ENCODE peak calls at places on chromosomes 11 and 22, in seven cellular contexts. One of them, this sample, is unnamed.

GRCh38 chr11:74731301-74732094 is at the start of gene CHRDL2:
- DNase-seq in WTC11: peak
- DNase-seq in GM04504: no peak
- DNase-seq in progenitor cell of endocrine pancreas: peak
- DNase-seq in GM10248: no peak
- DNase-seq in cardiac muscle cell: peak
- DNase-seq in stromal cell of bone marrow: no peak
- DNase-seq in this sample: no peak

GRCh38 chr11:69114811-69115523 is 40.8 kb upstream of the SMIM38 start:
- DNase-seq in WTC11: no peak
- DNase-seq in GM04504: no peak
- DNase-seq in progenitor cell of endocrine pancreas: no peak
- DNase-seq in GM10248: no peak
- DNase-seq in cardiac muscle cell: no peak
- DNase-seq in stromal cell of bone marrow: no peak
- DNase-seq in this sample: no peak

GRCh38 chr11:77873345-77873744 is 52.4 kb downstream of the AAMDC start:
- DNase-seq in WTC11: no peak
- DNase-seq in GM04504: no peak
- DNase-seq in progenitor cell of endocrine pancreas: no peak
- DNase-seq in GM10248: no peak
- DNase-seq in cardiac muscle cell: no peak
- DNase-seq in stromal cell of bone marrow: no peak
- DNase-seq in this sample: no peak

GRCh38 chr11:65116370-65117205 is 913 bp downstream of the ZNHIT2 start:
- DNase-seq in WTC11: no peak
- DNase-seq in GM04504: no peak
- DNase-seq in progenitor cell of endocrine pancreas: no peak
- DNase-seq in GM10248: no peak
- DNase-seq in cardiac muscle cell: peak
- DNase-seq in stromal cell of bone marrow: no peak
- DNase-seq in this sample: no peak

GRCh38 chr11:70464509-70465361 is 66.4 kb downstream of the CTTN start:
- DNase-seq in WTC11: no peak
- DNase-seq in GM04504: no peak
- DNase-seq in progenitor cell of endocrine pancreas: no peak
- DNase-seq in GM10248: no peak
- DNase-seq in cardiac muscle cell: no peak
- DNase-seq in stromal cell of bone marrow: no peak
- DNase-seq in this sample: no peak

GRCh38 chr22:36136988-36137387 is 23.6 kb downstream of the APOL3 start:
- DNase-seq in WTC11: no peak
- DNase-seq in GM04504: no peak
- DNase-seq in progenitor cell of endocrine pancreas: no peak
- DNase-seq in GM10248: no peak
- DNase-seq in cardiac muscle cell: peak
- DNase-seq in stromal cell of bone marrow: peak
- DNase-seq in this sample: no peak

GRCh38 chr11:5291207-5291838 is 10.4 kb downstream of the OR51B4 start:
- DNase-seq in WTC11: no peak
- DNase-seq in GM04504: no peak
- DNase-seq in progenitor cell of endocrine pancreas: no peak
- DNase-seq in GM10248: peak
- DNase-seq in cardiac muscle cell: peak
- DNase-seq in stromal cell of bone marrow: no peak
- DNase-seq in this sample: no peak

GRCh38 chr11:73461335-73461840 is 85.2 kb downstream of the RELT start:
- DNase-seq in WTC11: no peak
- DNase-seq in GM04504: no peak
- DNase-seq in progenitor cell of endocrine pancreas: no peak
- DNase-seq in GM10248: no peak
- DNase-seq in cardiac muscle cell: no peak
- DNase-seq in stromal cell of bone marrow: no peak
- DNase-seq in this sample: no peak

GRCh38 chr22:37735054-37735453 is 38.2 kb downstream of the TRIOBP start:
- DNase-seq in WTC11: peak
- DNase-seq in GM04504: no peak
- DNase-seq in progenitor cell of endocrine pancreas: peak
- DNase-seq in GM10248: no peak
- DNase-seq in cardiac muscle cell: no peak
- DNase-seq in stromal cell of bone marrow: no peak
- DNase-seq in this sample: peak

GRCh38 chr22:24565077-24565476 is 9.3 kb downstream of the SNRPD3 start:
- DNase-seq in WTC11: no peak
- DNase-seq in GM04504: no peak
- DNase-seq in progenitor cell of endocrine pancreas: no peak
- DNase-seq in GM10248: no peak
- DNase-seq in cardiac muscle cell: no peak
- DNase-seq in stromal cell of bone marrow: no peak
- DNase-seq in this sample: no peak

GRCh38 chr22:20205464-20205963 is 54.7 kb upstream of the CCDC188 start:
- DNase-seq in WTC11: no peak
- DNase-seq in GM04504: no peak
- DNase-seq in progenitor cell of endocrine pancreas: no peak
- DNase-seq in GM10248: no peak
- DNase-seq in cardiac muscle cell: no peak
- DNase-seq in stromal cell of bone marrow: no peak
- DNase-seq in this sample: no peak

GRCh38 chr22:27459955-27460354 is 341.6 kb downstream of the MN1 start:
- DNase-seq in WTC11: no peak
- DNase-seq in GM04504: no peak
- DNase-seq in progenitor cell of endocrine pancreas: no peak
- DNase-seq in GM10248: no peak
- DNase-seq in cardiac muscle cell: no peak
- DNase-seq in stromal cell of bone marrow: no peak
- DNase-seq in this sample: no peak

GRCh38 chr11:132450631-132451030 is 1080.2 kb downstream of the NTM start:
- DNase-seq in WTC11: no peak
- DNase-seq in GM04504: no peak
- DNase-seq in progenitor cell of endocrine pancreas: no peak
- DNase-seq in GM10248: no peak
- DNase-seq in cardiac muscle cell: no peak
- DNase-seq in stromal cell of bone marrow: no peak
- DNase-seq in this sample: no peak

GRCh38 chr11:94171693-94172440 is 43.2 kb downstream of the PANX1 start:
- DNase-seq in WTC11: peak
- DNase-seq in GM04504: peak
- DNase-seq in progenitor cell of endocrine pancreas: no peak
- DNase-seq in GM10248: peak
- DNase-seq in cardiac muscle cell: peak
- DNase-seq in stromal cell of bone marrow: no peak
- DNase-seq in this sample: no peak

GRCh38 chr11:37511425-37511933 is 913.4 kb upstream of the RAG2 start:
- DNase-seq in WTC11: no peak
- DNase-seq in GM04504: no peak
- DNase-seq in progenitor cell of endocrine pancreas: no peak
- DNase-seq in GM10248: no peak
- DNase-seq in cardiac muscle cell: peak
- DNase-seq in stromal cell of bone marrow: no peak
- DNase-seq in this sample: no peak

GRCh38 chr11:47847892-47848635 is at the start of gene NUP160:
- DNase-seq in WTC11: peak
- DNase-seq in GM04504: no peak
- DNase-seq in progenitor cell of endocrine pancreas: peak
- DNase-seq in GM10248: peak
- DNase-seq in cardiac muscle cell: peak
- DNase-seq in stromal cell of bone marrow: no peak
- DNase-seq in this sample: peak

GRCh38 chr11:117180020-117180419 is 1.5 kb downstream of the SIDT2 start:
- DNase-seq in WTC11: no peak
- DNase-seq in GM04504: no peak
- DNase-seq in progenitor cell of endocrine pancreas: no peak
- DNase-seq in GM10248: peak
- DNase-seq in cardiac muscle cell: peak
- DNase-seq in stromal cell of bone marrow: no peak
- DNase-seq in this sample: no peak

GRCh38 chr11:111459506-111460270 is 52.5 kb downstream of the BTG4 start:
- DNase-seq in WTC11: no peak
- DNase-seq in GM04504: no peak
- DNase-seq in progenitor cell of endocrine pancreas: no peak
- DNase-seq in GM10248: no peak
- DNase-seq in cardiac muscle cell: no peak
- DNase-seq in stromal cell of bone marrow: no peak
- DNase-seq in this sample: no peak

GRCh38 chr22:29445508-29445907 is 7.1 kb downstream of the RFPL1 start:
- DNase-seq in WTC11: no peak
- DNase-seq in GM04504: no peak
- DNase-seq in progenitor cell of endocrine pancreas: no peak
- DNase-seq in GM10248: no peak
- DNase-seq in cardiac muscle cell: no peak
- DNase-seq in stromal cell of bone marrow: no peak
- DNase-seq in this sample: no peak

GRCh38 chr11:46369458-46370152 is 11.9 kb upstream of the MDK start:
- DNase-seq in WTC11: peak
- DNase-seq in GM04504: no peak
- DNase-seq in progenitor cell of endocrine pancreas: peak
- DNase-seq in GM10248: peak
- DNase-seq in cardiac muscle cell: peak
- DNase-seq in stromal cell of bone marrow: no peak
- DNase-seq in this sample: no peak

GRCh38 chr11:61618991-61619390 is 38.1 kb upstream of the SYT7 start:
- DNase-seq in WTC11: no peak
- DNase-seq in GM04504: no peak
- DNase-seq in progenitor cell of endocrine pancreas: no peak
- DNase-seq in GM10248: no peak
- DNase-seq in cardiac muscle cell: no peak
- DNase-seq in stromal cell of bone marrow: no peak
- DNase-seq in this sample: no peak

GRCh38 chr11:43988040-43988793 is 45.8 kb downstream of the C11orf96 start:
- DNase-seq in WTC11: no peak
- DNase-seq in GM04504: no peak
- DNase-seq in progenitor cell of endocrine pancreas: no peak
- DNase-seq in GM10248: no peak
- DNase-seq in cardiac muscle cell: peak
- DNase-seq in stromal cell of bone marrow: no peak
- DNase-seq in this sample: no peak

GRCh38 chr11:34537636-34538035 is 24.0 kb upstream of the ELF5 start:
- DNase-seq in WTC11: no peak
- DNase-seq in GM04504: no peak
- DNase-seq in progenitor cell of endocrine pancreas: no peak
- DNase-seq in GM10248: no peak
- DNase-seq in cardiac muscle cell: no peak
- DNase-seq in stromal cell of bone marrow: no peak
- DNase-seq in this sample: no peak

GRCh38 chr22:29032014-29032475 is 29.6 kb downstream of the C22orf31 start:
- DNase-seq in WTC11: no peak
- DNase-seq in GM04504: no peak
- DNase-seq in progenitor cell of endocrine pancreas: no peak
- DNase-seq in GM10248: no peak
- DNase-seq in cardiac muscle cell: peak
- DNase-seq in stromal cell of bone marrow: no peak
- DNase-seq in this sample: no peak

GRCh38 chr11:124301482-124301881 is 12.3 kb downstream of the OR8D1 start:
- DNase-seq in WTC11: no peak
- DNase-seq in GM04504: no peak
- DNase-seq in progenitor cell of endocrine pancreas: no peak
- DNase-seq in GM10248: no peak
- DNase-seq in cardiac muscle cell: peak
- DNase-seq in stromal cell of bone marrow: peak
- DNase-seq in this sample: no peak

GRCh38 chr11:78478536-78478935 is 60.9 kb upstream of the GAB2 start:
- DNase-seq in WTC11: no peak
- DNase-seq in GM04504: no peak
- DNase-seq in progenitor cell of endocrine pancreas: no peak
- DNase-seq in GM10248: no peak
- DNase-seq in cardiac muscle cell: no peak
- DNase-seq in stromal cell of bone marrow: no peak
- DNase-seq in this sample: no peak